ENCODE peak calls at places on chromosomes 1 and 21, in four cellular contexts. G is upper lobe of right lung, C is IMR-90, Z is heart left ventricle. E is an unnamed sample. For H3K4me1, the result is how much of the 10 kb centered on the place peaks cover.

GRCh38 chr1:70168283-70168682 is 37.1 kb downstream of the LRRC40 start:
- DNase-seq in Z (no peak), G (no peak), C (no peak), E (no peak)

GRCh38 chr1:88029899-88030298 is 654.2 kb upstream of the PKN2 start:
- DNase-seq in G (no peak), C (no peak), Z (no peak), E (no peak)

GRCh38 chr1:116478621-116479020 is 92.2 kb downstream of the CD58 start:
- DNase-seq in C (no peak), G (no peak), Z (no peak), E (peak)

GRCh38 chr1:79044974-79045650 is 38.6 kb upstream of the ADGRL4 start:
- DNase-seq in G (no peak), C (no peak), Z (peak), E (peak)

GRCh38 chr21:33985117-33986050 is 69.8 kb upstream of the ATP5PO start:
- DNase-seq in C (no peak), Z (no peak), G (no peak), E (no peak)

GRCh38 chr1:234512376-234512965 is 33.5 kb upstream of the TARBP1 start:
- DNase-seq in C (no peak), G (peak), Z (no peak), E (no peak)

GRCh38 chr1:177385760-177386698 is 215.3 kb downstream of the BRINP2 start:
- DNase-seq in G (no peak), Z (no peak), C (no peak), E (peak)

GRCh38 chr1:54017979-54018378 is at the start of gene LDLRAD1:
- DNase-seq in G (no peak), C (no peak), Z (no peak), E (no peak)

GRCh38 chr21:17371470-17371869 is 141.4 kb upstream of the CXADR start:
- DNase-seq in C (peak), Z (no peak), G (no peak), E (no peak)

GRCh38 chr1:17755120-17755519 is at the start of gene ACTL8:
- DNase-seq in Z (no peak), G (no peak), C (no peak), E (no peak)

GRCh38 chr1:62625415-62625814 is 28.1 kb downstream of the ANGPTL3 start:
- DNase-seq in C (peak), G (no peak), Z (no peak), E (no peak)

GRCh38 chr21:44982558-44983244 is 42.9 kb downstream of the SLX9 start:
- DNase-seq in Z (peak), G (no peak), C (peak), E (no peak)

GRCh38 chr1:230572121-230573083 is 69.9 kb upstream of the COG2 start:
- DNase-seq in Z (no peak), C (no peak), G (no peak), E (no peak)

GRCh38 chr1:51631747-51632146 is 14.9 kb downstream of the OSBPL9 start:
- DNase-seq in Z (no peak), G (no peak), C (no peak), E (no peak)

GRCh38 chr1:241799414-241799813 is 48.6 kb upstream of the EXO1 start:
- DNase-seq in C (peak), Z (no peak), G (no peak), E (no peak)

GRCh38 chr1:94389298-94389697 is 28.9 kb upstream of the ABCD3 start:
- DNase-seq in G (no peak), C (no peak), Z (no peak), E (no peak)
- H3K4me1 ChIP-seq in G (under half), C (under half), Z (under half), E (under half)

GRCh38 chr1:220409751-220410370 is 118.1 kb upstream of the MARK1 start:
- DNase-seq in C (no peak), Z (no peak), G (no peak), E (peak)

GRCh38 chr1:220410681-220411080 is 117.3 kb upstream of the MARK1 start:
- DNase-seq in G (no peak), Z (no peak), C (no peak), E (no peak)

DNA sequence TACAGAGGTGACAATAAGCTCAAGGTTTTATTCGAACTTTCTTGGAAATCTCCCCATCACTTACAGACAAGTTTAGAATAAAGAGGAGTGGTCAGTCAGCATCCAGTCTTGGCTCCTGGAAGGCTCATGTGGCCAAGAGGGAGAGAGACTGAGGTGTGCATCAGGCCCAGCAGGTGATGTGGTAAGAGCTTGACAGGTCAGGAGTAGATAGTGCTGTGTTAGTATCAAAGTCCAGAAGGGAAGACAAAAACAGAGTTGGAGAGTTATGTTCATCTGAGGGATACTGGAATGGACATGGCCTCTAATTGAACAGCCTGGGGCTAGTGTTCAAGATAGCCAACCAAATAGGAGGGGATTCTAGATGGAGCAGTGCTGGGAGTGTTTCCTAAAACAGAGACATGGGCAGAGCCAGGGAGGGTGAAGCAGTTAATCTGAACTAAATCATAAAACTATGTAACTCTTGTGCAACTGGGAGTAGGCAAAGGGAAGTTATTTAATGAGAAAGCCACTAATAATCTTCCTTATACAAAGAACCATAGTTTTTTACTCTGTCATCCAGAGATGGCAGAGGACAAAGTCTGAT is 120.7 kb upstream of the MARK1 start:
- DNase-seq in C (no peak), Z (no peak), G (no peak), E (no peak)
- TF ChIP-seq CTCF in C (no peak), Z (no peak), G (no peak), E (no peak)

GRCh38 chr1:200366577-200367253 is 43.1 kb downstream of the ZNF281 start:
- DNase-seq in G (no peak), Z (no peak), C (no peak), E (no peak)

GRCh38 chr1:200364121-200364759 is 45.6 kb downstream of the ZNF281 start:
- DNase-seq in C (peak), G (no peak), Z (no peak), E (no peak)

GRCh38 chr1:200363200-200363933 is 46.5 kb downstream of the ZNF281 start:
- DNase-seq in G (no peak), C (no peak), Z (no peak), E (no peak)

GRCh38 chr1:200365897-200366426 is 43.9 kb downstream of the ZNF281 start:
- DNase-seq in G (no peak), Z (no peak), C (no peak), E (no peak)

DNA sequence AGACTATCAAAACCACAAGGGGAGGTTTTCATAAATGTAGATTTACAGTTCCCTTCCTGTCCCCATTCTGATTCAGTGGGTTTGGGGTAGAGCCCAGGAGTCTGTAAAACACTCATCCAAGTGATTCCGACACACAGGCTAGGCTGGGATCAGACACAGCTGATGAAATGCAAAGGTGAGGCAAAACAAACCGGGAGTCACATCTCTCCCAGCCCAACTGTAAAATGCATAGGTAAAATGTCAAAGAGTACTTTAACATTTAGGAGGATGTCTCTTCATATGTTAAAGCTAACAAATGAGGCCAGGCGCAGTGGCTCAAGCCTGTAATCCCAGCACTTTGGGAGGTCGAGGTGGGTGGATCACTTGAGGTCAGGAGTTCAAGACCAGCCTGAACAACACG is 45.0 kb downstream of the ZNF281 start:
- DNase-seq in Z (no peak), G (no peak), C (peak), E (no peak)
- H3K4me1 ChIP-seq in Z (under half), G (under half), C (under half), E (under half)

DNA sequence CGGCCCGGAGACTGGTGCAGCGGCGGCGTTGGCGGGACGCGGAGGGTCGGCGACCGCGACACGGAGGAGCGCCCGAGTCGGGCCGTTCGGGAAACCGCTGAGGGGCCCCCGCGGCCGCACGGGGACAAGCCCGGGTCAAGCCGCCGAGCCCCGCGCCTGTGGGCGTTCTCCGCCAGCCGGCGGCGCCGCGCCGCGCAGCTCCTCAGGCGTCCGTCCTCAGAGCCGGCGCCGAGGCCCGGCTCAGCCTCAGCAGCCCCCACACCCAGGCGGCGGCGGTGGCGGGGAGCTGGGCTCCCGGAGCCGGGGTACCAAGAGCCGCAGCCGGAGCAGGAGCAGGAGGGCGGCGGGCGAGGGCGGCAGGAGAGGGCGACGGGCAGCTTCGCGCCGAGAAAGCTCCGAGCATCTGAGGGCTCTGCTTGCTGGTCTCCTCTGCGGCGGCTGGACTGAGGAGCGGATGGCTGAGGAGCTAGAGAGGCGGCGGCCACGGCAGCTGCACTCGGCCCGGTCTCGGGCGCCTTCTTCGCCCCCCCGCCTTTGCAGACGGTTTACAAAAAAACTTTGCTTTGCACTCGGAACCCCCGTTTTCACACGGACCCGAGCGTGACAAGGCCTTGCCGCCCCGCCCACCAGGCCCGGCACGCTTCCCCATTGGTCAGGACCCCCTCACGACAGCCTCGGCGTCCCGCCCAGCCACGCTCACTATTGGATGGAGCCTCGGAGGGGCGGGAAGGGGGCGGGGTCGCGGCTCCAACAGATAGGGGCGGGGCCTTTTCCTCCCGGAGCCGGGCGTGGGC is at the start of gene SLC30A1:
- DNase-seq in Z (peak), C (peak), G (peak), E (peak)
- TF ChIP-seq CTCF in Z (no peak), C (peak), G (no peak), E (no peak)

DNA sequence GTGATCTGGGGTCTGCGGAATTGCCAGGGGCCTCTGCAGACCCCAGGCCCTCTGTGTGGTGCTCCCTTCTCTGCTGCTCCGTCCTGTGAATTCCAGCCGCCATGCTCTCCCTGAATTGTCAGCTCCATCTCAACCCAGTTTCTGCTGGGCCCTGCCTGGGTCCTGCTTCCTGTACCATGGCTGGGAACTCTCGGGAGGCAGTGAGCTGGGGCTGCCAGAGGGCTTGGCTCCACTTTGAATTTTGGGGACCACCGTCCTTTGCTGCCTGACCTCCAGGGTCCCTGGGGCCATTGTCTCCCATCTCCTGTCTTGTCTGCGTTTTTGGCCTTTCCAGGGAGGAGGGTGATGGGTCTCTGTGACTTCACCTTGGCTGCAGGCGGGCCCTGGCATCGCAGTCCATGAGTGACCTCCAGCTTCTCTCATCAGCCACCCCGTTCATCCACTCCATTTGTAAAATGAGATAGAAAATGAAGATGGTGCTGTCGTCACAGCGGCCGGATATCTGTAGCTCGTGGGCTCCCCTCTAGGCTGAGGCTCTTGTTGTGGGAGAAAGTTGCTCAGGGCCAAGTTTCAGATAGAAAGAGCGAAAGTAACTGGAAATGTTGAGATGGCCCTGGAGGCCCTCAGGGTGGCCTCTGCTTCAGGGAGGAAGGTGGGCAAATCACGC is 38.3 kb downstream of the SKI start:
- DNase-seq in C (no peak), G (no peak), Z (no peak), E (no peak)
- H3K4me1 ChIP-seq in C (under half), G (half or more), Z (under half), E (under half)

GRCh38 chr1:66248746-66249145 is 285.2 kb upstream of the SGIP1 start:
- DNase-seq in C (no peak), G (no peak), Z (no peak), E (no peak)

GRCh38 chr1:66246371-66247262 is 287.3 kb upstream of the SGIP1 start:
- DNase-seq in C (no peak), G (no peak), Z (no peak), E (no peak)

GRCh38 chr1:66248257-66248656 is 285.7 kb upstream of the SGIP1 start:
- DNase-seq in Z (no peak), G (no peak), C (no peak), E (no peak)

GRCh38 chr1:66250075-66250474 is 283.9 kb upstream of the SGIP1 start:
- DNase-seq in Z (no peak), G (no peak), C (no peak), E (no peak)

GRCh38 chr1:66247415-66248208 is 286.3 kb upstream of the SGIP1 start:
- DNase-seq in C (no peak), Z (no peak), G (no peak), E (no peak)
- TF ChIP-seq CTCF in C (no peak), Z (no peak), G (no peak), E (no peak)

DNA sequence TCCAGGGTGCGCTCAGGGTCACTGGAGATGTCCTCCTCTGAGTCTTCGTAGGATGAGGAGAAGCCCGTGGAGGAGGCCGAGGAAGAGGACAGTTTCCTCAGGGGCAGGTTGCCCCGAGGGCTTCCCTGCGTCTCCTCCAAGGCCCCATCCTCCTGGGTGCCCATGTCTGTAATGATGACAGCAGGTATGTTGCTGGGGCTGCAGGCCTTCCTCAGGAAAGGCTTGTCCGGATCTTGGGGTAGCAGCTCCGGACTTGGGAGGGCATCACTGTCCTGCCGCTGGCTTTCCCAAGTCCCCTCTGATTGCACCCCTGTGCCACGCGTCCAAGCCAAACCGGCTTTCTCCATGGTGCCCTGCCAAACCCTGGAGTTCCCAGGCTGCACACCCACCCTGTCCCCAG is 3.5 kb downstream of the ITPKB start:
- DNase-seq in Z (no peak), C (no peak), G (no peak), E (no peak)
- H3K4me1 ChIP-seq in Z (under half), C (under half), G (under half), E (under half)

GRCh38 chr1:48251323-48251722 is 28.8 kb downstream of the SLC5A9 start:
- DNase-seq in C (no peak), G (no peak), Z (no peak), E (no peak)
- TF ChIP-seq CTCF in C (no peak), G (no peak), Z (no peak), E (no peak)

E was measured in neural progenitor cell.